ENCODE peak calls at places on chromosomes 12 and 14, in four cellular contexts. L, D, J and Q are unnamed samples.

GRCh38 chr14:105877645-105878044 is 351.3 kb downstream of the TMEM121 start:
- DNase-seq in L (no peak), D (no peak), J (no peak), Q (no peak)

GRCh38 chr12:107027304-107028053 is 40.5 kb upstream of the MTERF2 start:
- DNase-seq in L (peak; percentile 48), D (no peak), J (peak; percentile 10), Q (no peak)

GRCh38 chr12:52217223-52217622 is 15.8 kb upstream of the KRT7 start:
- DNase-seq in L (no peak), D (no peak), J (peak; percentile 68), Q (no peak)

GRCh38 chr14:92798811-92799210 is 4.7 kb downstream of the GOLGA5 start:
- DNase-seq in L (no peak), D (no peak), J (no peak), Q (no peak)

GRCh38 chr12:12903642-12904609 is 12.6 kb downstream of the GPRC5A start:
- DNase-seq in L (no peak), D (no peak), J (no peak), Q (no peak)

GRCh38 chr12:117377758-117378157 is 16.3 kb upstream of the NOS1 start:
- DNase-seq in L (no peak), D (no peak), J (peak; percentile 68), Q (no peak)

GRCh38 chr12:79908366-79908765 is 26.5 kb downstream of the PPP1R12A start:
- DNase-seq in L (no peak), D (no peak), J (no peak), Q (no peak)

GRCh38 chr14:73173092-73173735 is 36.9 kb downstream of the PSEN1 start:
- DNase-seq in L (no peak), D (no peak), J (peak; percentile 16), Q (no peak)

GRCh38 chr14:101226603-101227425 is 323.3 kb upstream of the RTL1 start:
- DNase-seq in L (no peak), D (no peak), J (no peak), Q (peak; percentile 91)

GRCh38 chr12:10067259-10067658 is 31.5 kb downstream of the CLEC1A start:
- DNase-seq in L (no peak), D (no peak), J (no peak), Q (no peak)

GRCh38 chr14:105563347-105563737 is 37.0 kb downstream of the TMEM121 start:
- DNase-seq in L (no peak), D (no peak), J (no peak), Q (no peak)

GRCh38 chr12:123808167-123808566 is 46.1 kb downstream of the DNAH10 start:
- DNase-seq in L (no peak), D (no peak), J (peak; percentile 25), Q (no peak)

GRCh38 chr14:73787760-73788508 is 63.7 kb upstream of the PTGR2 start:
- DNase-seq in L (no peak), D (no peak), J (no peak), Q (no peak)

GRCh38 chr14:103130017-103130764 is 6.9 kb downstream of the TNFAIP2 start:
- DNase-seq in L (no peak), D (no peak), J (no peak), Q (no peak)